ENCODE peak calls at places on chromosome 11, in ten cellular contexts. One of them, this sample, is unnamed.

GRCh38 chr11:62999649-63000048 is 14.9 kb upstream of the SLC22A6 start:
- DNase-seq in ovary: no peak
- DNase-seq in heart left ventricle: no peak
- DNase-seq in fibroblast of the aortic adventitia: no peak
- DNase-seq in tibial artery: no peak
- DNase-seq in A549: no peak
- DNase-seq in heart right ventricle: no peak
- DNase-seq in right atrium auricular region: no peak
- DNase-seq in HL-60: no peak
- DNase-seq in adrenal gland: no peak
- DNase-seq in this sample: peak

GRCh38 chr11:75479598-75479986 is 46.1 kb downstream of the GDPD5 start:
- DNase-seq in A549: no peak
- DNase-seq in adrenal gland: no peak
- DNase-seq in ovary: no peak
- DNase-seq in tibial artery: no peak
- DNase-seq in HL-60: no peak
- DNase-seq in fibroblast of the aortic adventitia: no peak
- DNase-seq in right atrium auricular region: no peak
- DNase-seq in heart left ventricle: no peak
- DNase-seq in heart right ventricle: no peak
- DNase-seq in this sample: no peak

GRCh38 chr11:92854952-92855351 is 114.5 kb upstream of the MTNR1B start:
- DNase-seq in fibroblast of the aortic adventitia: no peak
- DNase-seq in heart right ventricle: no peak
- DNase-seq in adrenal gland: no peak
- DNase-seq in HL-60: no peak
- DNase-seq in A549: no peak
- DNase-seq in ovary: no peak
- DNase-seq in right atrium auricular region: no peak
- DNase-seq in tibial artery: no peak
- DNase-seq in heart left ventricle: no peak
- DNase-seq in this sample: no peak

GRCh38 chr11:28169816-28170215 is 61.6 kb downstream of the METTL15 start:
- DNase-seq in fibroblast of the aortic adventitia: peak
- DNase-seq in adrenal gland: no peak
- DNase-seq in heart right ventricle: no peak
- DNase-seq in heart left ventricle: no peak
- DNase-seq in ovary: no peak
- DNase-seq in A549: no peak
- DNase-seq in HL-60: no peak
- DNase-seq in right atrium auricular region: no peak
- DNase-seq in tibial artery: no peak
- DNase-seq in this sample: no peak

GRCh38 chr11:35352107-35352888 is 67.1 kb downstream of the SLC1A2 start:
- DNase-seq in HL-60: no peak
- DNase-seq in heart left ventricle: peak
- DNase-seq in fibroblast of the aortic adventitia: peak
- DNase-seq in ovary: no peak
- DNase-seq in A549: no peak
- DNase-seq in adrenal gland: peak
- DNase-seq in right atrium auricular region: no peak
- DNase-seq in tibial artery: no peak
- DNase-seq in heart right ventricle: peak
- DNase-seq in this sample: peak

GRCh38 chr11:46390331-46391171 is 1.0 kb downstream of the CHRM4 start:
- DNase-seq in A549: no peak
- DNase-seq in fibroblast of the aortic adventitia: no peak
- DNase-seq in adrenal gland: no peak
- DNase-seq in tibial artery: no peak
- DNase-seq in right atrium auricular region: no peak
- DNase-seq in HL-60: no peak
- DNase-seq in ovary: no peak
- DNase-seq in heart left ventricle: no peak
- DNase-seq in heart right ventricle: no peak
- DNase-seq in this sample: no peak

GRCh38 chr11:117625237-117625636 is 171.8 kb downstream of the DSCAML1 start:
- DNase-seq in ovary: no peak
- DNase-seq in A549: no peak
- DNase-seq in heart left ventricle: no peak
- DNase-seq in right atrium auricular region: no peak
- DNase-seq in adrenal gland: no peak
- DNase-seq in HL-60: no peak
- DNase-seq in tibial artery: no peak
- DNase-seq in fibroblast of the aortic adventitia: no peak
- DNase-seq in heart right ventricle: no peak
- DNase-seq in this sample: no peak

GRCh38 chr11:94544832-94545640 is 1.3 kb downstream of the FUT4 start:
- DNase-seq in fibroblast of the aortic adventitia: no peak
- DNase-seq in adrenal gland: no peak
- DNase-seq in right atrium auricular region: no peak
- DNase-seq in tibial artery: peak
- DNase-seq in HL-60: no peak
- DNase-seq in A549: no peak
- DNase-seq in ovary: peak
- DNase-seq in heart right ventricle: peak
- DNase-seq in heart left ventricle: peak
- DNase-seq in this sample: peak

GRCh38 chr11:64853709-64854108 is 9.3 kb upstream of the CDC42BPG start:
- DNase-seq in A549: no peak
- DNase-seq in ovary: no peak
- DNase-seq in HL-60: no peak
- DNase-seq in heart right ventricle: no peak
- DNase-seq in heart left ventricle: no peak
- DNase-seq in tibial artery: no peak
- DNase-seq in fibroblast of the aortic adventitia: no peak
- DNase-seq in right atrium auricular region: no peak
- DNase-seq in adrenal gland: no peak
- DNase-seq in this sample: no peak

GRCh38 chr11:35781342-35782171 is 119.0 kb downstream of the TRIM44 start:
- DNase-seq in A549: no peak
- DNase-seq in ovary: no peak
- DNase-seq in fibroblast of the aortic adventitia: peak
- DNase-seq in HL-60: no peak
- DNase-seq in tibial artery: no peak
- DNase-seq in heart left ventricle: no peak
- DNase-seq in right atrium auricular region: no peak
- DNase-seq in adrenal gland: no peak
- DNase-seq in heart right ventricle: no peak
- DNase-seq in this sample: peak

GRCh38 chr11:131615611-131616010 is 245.2 kb downstream of the NTM start:
- DNase-seq in HL-60: no peak
- DNase-seq in A549: no peak
- DNase-seq in heart left ventricle: no peak
- DNase-seq in right atrium auricular region: peak
- DNase-seq in tibial artery: no peak
- DNase-seq in fibroblast of the aortic adventitia: no peak
- DNase-seq in heart right ventricle: no peak
- DNase-seq in adrenal gland: no peak
- DNase-seq in ovary: no peak
- DNase-seq in this sample: no peak

GRCh38 chr11:103844327-103845215 is 191.9 kb upstream of the DDI1 start:
- DNase-seq in adrenal gland: no peak
- DNase-seq in fibroblast of the aortic adventitia: no peak
- DNase-seq in heart right ventricle: no peak
- DNase-seq in tibial artery: no peak
- DNase-seq in ovary: no peak
- DNase-seq in A549: no peak
- DNase-seq in heart left ventricle: no peak
- DNase-seq in HL-60: no peak
- DNase-seq in right atrium auricular region: no peak
- DNase-seq in this sample: no peak
- TF ChIP-seq CTCF in adrenal gland: no peak
- TF ChIP-seq CTCF in fibroblast of the aortic adventitia: no peak
- TF ChIP-seq CTCF in heart right ventricle: no peak
- TF ChIP-seq CTCF in tibial artery: no peak
- TF ChIP-seq CTCF in ovary: no peak
- TF ChIP-seq CTCF in A549: no peak
- TF ChIP-seq CTCF in heart left ventricle: no peak
- TF ChIP-seq CTCF in HL-60: no peak
- TF ChIP-seq CTCF in right atrium auricular region: no peak
- TF ChIP-seq CTCF in this sample: no peak

DNA sequence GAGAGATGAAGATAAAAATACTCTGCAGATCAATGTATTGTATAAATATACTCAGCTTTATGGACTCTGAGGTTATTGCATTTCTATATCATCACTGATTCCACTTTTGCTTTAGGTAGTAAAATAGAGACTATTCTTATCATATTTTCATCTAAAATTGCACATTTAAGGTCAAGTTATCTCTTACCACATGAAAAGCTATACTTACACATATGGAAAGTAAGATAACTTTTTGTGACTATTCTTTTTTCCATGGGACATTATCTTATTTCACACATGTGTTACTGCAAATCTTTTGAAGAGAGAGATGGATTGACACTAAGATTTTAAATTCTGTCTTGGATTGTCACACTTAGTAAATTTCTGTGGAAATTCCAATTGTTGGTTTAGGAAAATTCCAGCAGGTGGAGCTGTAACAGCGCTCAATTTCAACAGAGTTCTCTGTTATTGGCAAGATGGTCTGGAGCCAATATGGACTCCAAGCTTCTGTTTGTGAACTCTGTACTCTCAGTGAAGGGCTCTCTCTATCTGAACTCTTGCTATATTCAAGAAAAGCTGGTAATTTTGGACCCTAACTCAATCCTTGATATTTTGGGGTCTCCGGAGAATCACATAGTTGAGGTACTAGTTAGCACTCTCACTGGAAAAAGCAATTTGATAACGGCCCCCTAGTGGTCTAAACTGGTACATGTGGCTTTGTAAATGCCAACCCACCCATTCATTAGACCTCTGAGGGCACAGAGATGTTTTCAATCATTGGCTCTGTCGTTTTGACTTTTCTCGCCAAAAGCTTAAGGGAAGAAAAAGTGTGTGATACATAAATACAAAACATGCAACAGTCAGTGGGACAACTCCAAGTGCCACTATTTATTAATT is 429.7 kb downstream of the ETS1 start:
- DNase-seq in adrenal gland: peak
- DNase-seq in heart right ventricle: peak
- DNase-seq in HL-60: peak
- DNase-seq in fibroblast of the aortic adventitia: peak
- DNase-seq in right atrium auricular region: no peak
- DNase-seq in A549: peak
- DNase-seq in ovary: no peak
- DNase-seq in heart left ventricle: no peak
- DNase-seq in tibial artery: peak
- DNase-seq in this sample: peak
- H3K4me3 ChIP-seq in adrenal gland: no peak
- H3K4me3 ChIP-seq in heart right ventricle: peak
- H3K4me3 ChIP-seq in HL-60: no peak
- H3K4me3 ChIP-seq in fibroblast of the aortic adventitia: peak
- H3K4me3 ChIP-seq in right atrium auricular region: no peak
- H3K4me3 ChIP-seq in A549: peak
- H3K4me3 ChIP-seq in ovary: no peak
- H3K4me3 ChIP-seq in heart left ventricle: no peak
- H3K4me3 ChIP-seq in tibial artery: no peak
- H3K4me3 ChIP-seq in this sample: no peak

GRCh38 chr11:44950625-44951472 is at the start of gene TP53I11:
- DNase-seq in heart left ventricle: peak
- DNase-seq in ovary: peak
- DNase-seq in A549: peak
- DNase-seq in right atrium auricular region: peak
- DNase-seq in adrenal gland: peak
- DNase-seq in tibial artery: peak
- DNase-seq in HL-60: no peak
- DNase-seq in fibroblast of the aortic adventitia: peak
- DNase-seq in heart right ventricle: peak
- DNase-seq in this sample: peak
- TF ChIP-seq CTCF in heart left ventricle: peak
- TF ChIP-seq CTCF in ovary: no peak
- TF ChIP-seq CTCF in A549: peak
- TF ChIP-seq CTCF in right atrium auricular region: peak
- TF ChIP-seq CTCF in adrenal gland: no peak
- TF ChIP-seq CTCF in tibial artery: peak
- TF ChIP-seq CTCF in HL-60: peak
- TF ChIP-seq CTCF in fibroblast of the aortic adventitia: peak
- TF ChIP-seq CTCF in heart right ventricle: peak
- TF ChIP-seq CTCF in this sample: peak

DNA sequence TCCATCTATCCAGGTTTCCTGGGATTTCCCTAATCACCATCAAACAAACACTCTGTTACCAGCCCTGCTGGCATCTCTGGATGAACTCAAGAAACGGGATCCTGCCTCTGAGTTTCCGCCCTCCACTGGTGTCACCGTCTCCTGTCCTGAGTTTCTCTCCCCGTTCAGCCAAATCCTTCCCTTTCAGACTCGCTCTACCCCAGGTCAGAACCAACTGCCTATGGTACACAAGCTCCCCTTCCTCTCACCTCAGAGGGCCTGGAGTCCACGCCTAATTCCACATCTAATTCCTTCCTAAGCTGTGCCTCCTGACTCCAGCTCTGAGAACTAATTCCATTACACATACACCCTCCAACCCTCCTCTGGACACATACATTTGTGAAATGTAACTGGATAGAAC is 96.1 kb downstream of the SHANK2 start:
- DNase-seq in HL-60: no peak
- DNase-seq in tibial artery: peak
- DNase-seq in fibroblast of the aortic adventitia: no peak
- DNase-seq in A549: no peak
- DNase-seq in right atrium auricular region: no peak
- DNase-seq in adrenal gland: no peak
- DNase-seq in ovary: no peak
- DNase-seq in heart left ventricle: no peak
- DNase-seq in heart right ventricle: no peak
- DNase-seq in this sample: no peak
- H3K4me3 ChIP-seq in HL-60: no peak
- H3K4me3 ChIP-seq in tibial artery: no peak
- H3K4me3 ChIP-seq in fibroblast of the aortic adventitia: no peak
- H3K4me3 ChIP-seq in A549: no peak
- H3K4me3 ChIP-seq in right atrium auricular region: no peak
- H3K4me3 ChIP-seq in adrenal gland: no peak
- H3K4me3 ChIP-seq in ovary: no peak
- H3K4me3 ChIP-seq in heart left ventricle: no peak
- H3K4me3 ChIP-seq in heart right ventricle: no peak
- H3K4me3 ChIP-seq in this sample: no peak